ENCODE peak calls at places on chromosomes 3 and 15, in four cellular contexts. S is K562, O is HepG2, W is GM12878. G is an unnamed sample. For H3K36me3, the result is how much of the 10 kb centered on the place peaks cover.

GRCh38 chr3:111087924-111088469 is 16.4 kb downstream of the NECTIN3 start:
- DNase-seq in O (no peak), S (no peak), W (no peak), G (peak)

GRCh38 chr3:45704544-45704943 is 15.3 kb downstream of the SACM1L start:
- DNase-seq in S (no peak), O (no peak), W (no peak), G (no peak)

GRCh38 chr3:187967982-187968381 is 186.0 kb upstream of the LPP start:
- DNase-seq in O (no peak), W (no peak), S (no peak), G (no peak)

GRCh38 chr3:55426486-55426885 is 60.6 kb downstream of the WNT5A start:
- DNase-seq in O (no peak), W (no peak), S (no peak), G (no peak)

GRCh38 chr3:151538706-151539403 is 78.0 kb upstream of the IGSF10 start:
- DNase-seq in S (peak), W (no peak), O (no peak), G (peak)

GRCh38 chr3:110711130-110711832 is 360.3 kb upstream of the NECTIN3 start:
- DNase-seq in S (no peak), O (no peak), W (no peak), G (no peak)

GRCh38 chr3:192869131-192870027 is 48.3 kb downstream of the MB21D2 start:
- DNase-seq in S (no peak), O (no peak), W (no peak), G (no peak)

GRCh38 chr15:36644156-36644896 is 64.9 kb downstream of the CDIN1 start:
- DNase-seq in W (no peak), O (no peak), S (no peak), G (no peak)

GRCh38 chr3:78867409-78868372 is 900.1 kb downstream of the ROBO1 start:
- DNase-seq in S (no peak), W (no peak), O (no peak), G (no peak)

GRCh38 chr3:99662838-99663570 is 24.6 kb downstream of the COL8A1 start:
- DNase-seq in O (no peak), S (no peak), W (no peak), G (peak)

GRCh38 chr3:31634485-31634884 is 101.8 kb downstream of the STT3B start:
- DNase-seq in O (no peak), S (no peak), W (no peak), G (no peak)

GRCh38 chr15:50150349-50150748 is 31.3 kb upstream of the ATP8B4 start:
- DNase-seq in O (no peak), S (no peak), W (no peak), G (no peak)

GRCh38 chr3:113695426-113695817 is 1.0 kb downstream of the USF3 start:
- DNase-seq in S (no peak), O (peak), W (no peak), G (no peak)

GRCh38 chr3:155805204-155805801 is 775 bp downstream of the C3orf33 start:
- DNase-seq in S (peak), W (no peak), O (peak), G (no peak)

GRCh38 chr3:107621465-107621864 is 98.7 kb downstream of the BBX start:
- DNase-seq in S (no peak), W (no peak), O (no peak), G (no peak)

GRCh38 chr3:72190050-72190449 is 405.1 kb upstream of the PROK2 start:
- DNase-seq in S (no peak), W (no peak), O (no peak), G (no peak)

GRCh38 chr15:89690276-89691218 is at the start of the genes PEX11A and WDR93:
- DNase-seq in S (no peak), O (peak), W (peak), G (peak)

GRCh38 chr3:188608401-188608800 is 454.4 kb downstream of the LPP start:
- DNase-seq in S (no peak), W (no peak), O (no peak), G (no peak)

GRCh38 chr3:65623362-65623761 is 415.4 kb downstream of the MAGI1 start:
- DNase-seq in W (no peak), S (no peak), O (no peak), G (no peak)

DNA sequence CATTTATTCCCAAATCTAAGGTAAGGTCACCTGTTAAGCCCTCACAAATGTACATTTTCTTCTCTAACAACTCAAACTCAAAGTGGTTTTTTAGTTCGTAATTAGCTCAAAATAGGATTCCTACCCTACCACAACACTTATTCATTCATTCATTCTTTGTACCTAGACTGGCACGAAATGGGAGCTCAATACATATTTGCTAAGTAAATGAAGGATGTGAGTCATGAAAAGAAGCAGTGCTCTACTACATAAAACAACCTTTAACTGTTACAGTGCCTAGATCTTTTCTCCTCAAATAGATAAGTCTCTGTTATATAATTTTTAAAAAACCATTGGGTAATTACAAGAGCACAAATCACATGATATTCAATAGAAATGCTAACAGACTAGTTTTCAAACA is 13.1 kb downstream of the RSL24D1 start:
- DNase-seq in W (no peak), O (no peak), S (no peak), G (no peak)
- H3K36me3 ChIP-seq in W (under half), O (half or more), S (half or more), G (half or more)

DNA sequence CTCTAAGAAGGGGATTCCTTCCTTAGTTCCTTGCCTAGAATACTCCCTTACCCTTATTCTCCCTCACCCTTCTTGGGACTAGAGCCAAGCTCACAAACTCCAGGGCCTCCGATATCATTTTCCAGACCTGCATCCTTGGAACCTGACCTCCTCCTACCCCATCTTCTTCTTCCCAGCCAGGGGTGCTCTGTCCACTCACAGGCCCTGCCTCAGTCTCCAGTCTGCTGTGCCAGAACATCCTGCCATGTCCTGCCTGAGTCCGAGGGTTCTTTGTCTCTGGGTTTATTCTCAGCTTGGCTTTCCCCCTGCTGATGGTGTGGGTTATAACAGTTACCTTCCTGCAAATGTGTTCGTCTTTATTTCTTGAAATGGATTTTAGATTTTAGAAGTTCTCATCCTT is 59.9 kb upstream of the MCF2L2 start:
- DNase-seq in O (no peak), S (no peak), W (no peak), G (no peak)
- TF ChIP-seq JUNB in O (no peak), S (no peak), W (no peak), G (no peak)

GRCh38 chr3:154184582-154184981 is 63.4 kb downstream of the ARHGEF26 start:
- DNase-seq in W (no peak), S (no peak), O (no peak), G (no peak)

GRCh38 chr3:154181127-154181691 is 60.0 kb downstream of the ARHGEF26 start:
- DNase-seq in O (no peak), W (no peak), S (no peak), G (no peak)

GRCh38 chr3:154178172-154178571 is 57.0 kb downstream of the ARHGEF26 start:
- DNase-seq in S (no peak), O (no peak), W (no peak), G (no peak)

GRCh38 chr3:154182975-154183374 is 61.8 kb downstream of the ARHGEF26 start:
- DNase-seq in S (no peak), W (no peak), O (no peak), G (no peak)

DNA sequence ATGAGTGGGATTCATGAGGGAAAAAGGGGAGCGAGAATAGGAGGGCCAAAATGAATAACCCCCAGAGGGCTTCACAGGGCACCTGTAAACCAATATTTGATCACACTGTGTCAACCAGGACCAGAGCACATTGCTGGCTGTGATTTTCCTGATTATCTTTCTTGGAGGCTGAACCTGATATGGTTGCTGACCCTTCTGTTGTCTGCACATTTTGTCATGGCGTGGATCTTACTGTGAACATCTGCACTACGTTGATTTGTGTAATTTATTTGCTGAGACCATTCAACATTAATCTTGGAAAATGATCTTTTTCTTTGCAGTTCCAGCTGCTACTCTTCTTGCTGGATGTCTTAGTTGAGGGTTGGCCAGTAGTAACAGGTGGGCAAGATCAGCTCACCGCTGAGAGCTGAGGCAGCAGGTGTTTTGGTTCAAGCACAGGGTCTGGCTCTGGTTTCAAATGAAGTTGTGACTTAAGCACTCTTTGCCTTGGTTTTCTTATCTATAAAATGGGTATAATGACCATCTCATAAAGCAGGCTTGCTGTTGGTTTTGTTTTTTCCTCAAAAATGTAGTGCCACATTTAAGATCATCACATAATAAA is 61.2 kb downstream of the ARHGEF26 start:
- DNase-seq in O (no peak), S (no peak), W (no peak), G (no peak)
- H3K36me3 ChIP-seq in O (under half), S (under half), W (under half), G (under half)

GRCh38 chr3:117632191-117632590 is 922.6 kb downstream of the TUSC7 start:
- DNase-seq in W (no peak), O (no peak), S (no peak), G (no peak)

GRCh38 chr3:117630469-117630868 is 920.9 kb downstream of the TUSC7 start:
- DNase-seq in W (no peak), S (no peak), O (no peak), G (no peak)

GRCh38 chr3:117629505-117629904 is 919.9 kb downstream of the TUSC7 start:
- DNase-seq in S (no peak), O (no peak), W (no peak), G (no peak)

GRCh38 chr3:117628896-117629295 is 919.3 kb downstream of the TUSC7 start:
- DNase-seq in W (no peak), O (no peak), S (no peak), G (no peak)

DNA sequence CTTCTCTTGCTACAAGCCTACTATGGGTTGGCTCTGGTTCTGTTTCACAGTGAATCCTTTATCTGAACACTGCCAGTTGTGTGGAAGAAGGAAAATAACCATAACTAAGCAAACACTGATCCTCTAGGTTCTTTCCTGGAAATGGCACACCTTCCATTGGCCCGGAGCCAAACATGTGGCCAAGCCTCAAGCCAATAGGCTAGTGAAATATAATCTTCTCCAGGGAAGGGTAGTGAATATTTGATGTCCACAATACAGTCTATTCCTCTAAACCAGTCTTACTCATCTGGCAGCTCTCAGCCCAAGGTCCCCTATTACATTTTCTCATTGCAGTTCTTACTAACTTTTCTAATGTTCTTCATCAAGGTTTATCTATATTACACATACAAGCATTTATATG is 921.3 kb downstream of the TUSC7 start:
- DNase-seq in W (no peak), S (no peak), O (no peak), G (no peak)
- TF ChIP-seq JUNB in W (no peak), S (no peak), O (no peak), G (no peak)

GRCh38 chr3:126464093-126464492 is 11.6 kb downstream of the ZXDC start:
- DNase-seq in S (no peak), O (no peak), W (no peak), G (no peak)
- H3K36me3 ChIP-seq in S (half or more), O (half or more), W (under half), G (under half)

GRCh38 chr3:149536429-149536828 is 61.9 kb downstream of the TM4SF4 start:
- DNase-seq in W (no peak), S (no peak), O (no peak), G (peak)

GRCh38 chr3:149535395-149535685 is 60.8 kb downstream of the TM4SF4 start:
- DNase-seq in O (no peak), S (no peak), W (no peak), G (no peak)

GRCh38 chr3:149534082-149534481 is 59.6 kb downstream of the TM4SF4 start:
- DNase-seq in O (no peak), S (no peak), W (no peak), G (no peak)

GRCh38 chr3:149532463-149533180 is 58.1 kb downstream of the TM4SF4 start:
- DNase-seq in S (no peak), O (no peak), W (no peak), G (no peak)

DNA sequence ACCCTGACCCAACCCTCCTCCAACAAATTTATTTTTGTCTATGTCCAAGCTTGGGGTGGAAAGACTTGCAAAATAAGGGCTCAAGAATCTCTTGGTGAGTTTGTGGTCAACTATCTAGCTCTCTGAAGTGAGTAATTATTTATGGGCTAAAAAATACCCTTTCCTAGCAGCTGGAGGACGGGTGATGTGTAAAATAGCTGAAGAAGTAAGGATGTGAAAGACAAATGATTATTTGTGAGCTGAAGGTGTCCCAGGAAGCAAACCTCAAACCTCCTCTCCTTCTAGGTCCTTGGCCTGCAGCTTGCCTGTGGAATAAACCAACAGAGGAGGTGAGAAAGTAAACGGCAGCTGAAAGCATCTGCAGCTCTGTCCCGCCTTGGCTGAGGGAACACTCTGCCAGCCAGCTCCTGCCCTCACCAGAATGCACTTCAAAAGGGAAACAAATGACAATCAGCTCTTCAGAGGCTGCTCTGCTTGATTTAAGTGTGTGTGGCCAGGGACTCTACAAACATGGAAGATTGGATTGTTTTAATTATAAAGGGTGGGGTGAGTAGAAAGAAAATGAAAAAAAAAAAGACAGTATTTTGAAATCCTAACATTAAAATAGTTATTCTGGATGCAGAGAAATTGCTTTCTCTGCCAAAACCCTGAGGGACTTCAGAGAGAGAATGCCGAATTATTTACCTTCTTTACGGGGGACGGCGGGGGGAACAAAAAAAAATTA is 60.3 kb downstream of the TM4SF4 start:
- DNase-seq in S (no peak), W (no peak), O (no peak), G (no peak)
- TF ChIP-seq JUNB in S (no peak), W (no peak), O (no peak), G (no peak)

GRCh38 chr3:42202239-42202865 is 63.6 kb downstream of the CCK start:
- DNase-seq in W (no peak), S (no peak), O (no peak), G (no peak)

GRCh38 chr3:42195879-42196330 is 70.1 kb downstream of the CCK start:
- DNase-seq in W (peak), O (no peak), S (no peak), G (no peak)

GRCh38 chr3:42194943-42195510 is 71.0 kb downstream of the CCK start:
- DNase-seq in S (no peak), W (peak), O (no peak), G (no peak)

GRCh38 chr3:42198709-42199108 is 67.3 kb downstream of the CCK start:
- DNase-seq in O (no peak), W (no peak), S (no peak), G (no peak)
- H3K36me3 ChIP-seq in O (half or more), W (under half), S (half or more), G (under half)

GRCh38 chr3:167166012-167166411 is 214.1 kb downstream of the ZBBX start:
- DNase-seq in W (no peak), S (no peak), O (no peak), G (no peak)
- TF ChIP-seq JUNB in W (no peak), S (no peak), O (no peak), G (no peak)

GRCh38 chr15:44584162-44584749 is 47.3 kb downstream of the EIF3J start:
- DNase-seq in W (no peak), S (no peak), O (peak), G (peak)

GRCh38 chr15:44591326-44591725 is 54.4 kb downstream of the EIF3J start:
- DNase-seq in O (no peak), S (no peak), W (no peak), G (no peak)

GRCh38 chr15:44593042-44593736 is 56.2 kb downstream of the EIF3J start:
- DNase-seq in W (no peak), S (no peak), O (no peak), G (no peak)

GRCh38 chr15:44585633-44586032 is 48.7 kb downstream of the EIF3J start:
- DNase-seq in S (no peak), O (no peak), W (no peak), G (no peak)

DNA sequence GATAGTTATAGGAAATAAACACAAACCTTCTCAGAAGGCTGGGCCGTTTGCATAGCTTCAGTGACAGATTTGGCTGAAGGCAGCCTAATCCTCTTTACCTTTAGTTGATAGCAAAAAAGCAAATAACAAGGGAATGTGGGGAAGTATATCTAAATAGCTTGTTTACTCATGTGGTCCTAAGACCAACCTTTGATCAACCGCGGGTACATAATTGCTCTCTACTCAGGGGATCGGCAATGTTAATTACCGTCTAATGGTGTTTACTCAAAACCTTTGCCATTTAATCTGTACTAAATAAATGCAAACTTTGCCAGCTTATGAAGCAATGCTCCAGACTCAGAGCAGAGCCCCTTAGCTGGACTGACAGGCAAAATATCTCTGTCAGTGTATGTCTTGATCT is 51.6 kb downstream of the EIF3J start:
- DNase-seq in O (peak), W (no peak), S (no peak), G (no peak)
- H3K36me3 ChIP-seq in O (half or more), W (under half), S (half or more), G (under half)

GRCh38 chr15:76555247-76555646 is 218.7 kb downstream of the ISL2 start:
- DNase-seq in S (no peak), O (no peak), W (no peak), G (no peak)
- TF ChIP-seq JUNB in S (no peak), O (no peak), W (no peak), G (no peak)